ENCODE peak calls at places on chromosomes 5 and 9, in nine cellular contexts. Z is transverse colon, J is IMR-90, X is HCT116, U is spleen, I is breast epithelium, Q is suprapubic skin, N is sigmoid colon, K is stomach. G is an unnamed sample.

GRCh38 chr5:39623291-39623865 is 198.6 kb upstream of the DAB2 start:
- DNase-seq in N (no peak), X (no peak), J (no peak), Z (no peak), I (no peak), U (no peak), K (no peak), Q (no peak), G (no peak)

GRCh38 chr9:99143661-99144060 is 38.7 kb downstream of the TGFBR1 start:
- DNase-seq in Z (no peak), Q (no peak), J (no peak), U (no peak), I (no peak), K (no peak), N (no peak), X (no peak), G (no peak)

GRCh38 chr5:157217289-157218024 is 36.8 kb downstream of the ITK start:
- DNase-seq in X (no peak), I (no peak), Z (no peak), U (no peak), Q (no peak), K (no peak), J (no peak), N (no peak), G (no peak)

GRCh38 chr9:116156621-116157314 is 3.2 kb downstream of the PAPPA start:
- DNase-seq in N (peak), Q (peak), I (no peak), X (no peak), Z (peak), J (peak), U (no peak), K (peak), G (peak)

GRCh38 chr5:91272858-91273257 is 110.3 kb downstream of the ARRDC3 start:
- DNase-seq in Z (no peak), U (no peak), I (no peak), Q (no peak), J (peak), N (no peak), K (no peak), X (no peak), G (no peak)

GRCh38 chr5:35242695-35243258 is 12.5 kb upstream of the PRLR start:
- DNase-seq in Q (no peak), I (no peak), J (no peak), X (no peak), K (no peak), Z (peak), U (no peak), N (no peak), G (no peak)

GRCh38 chr5:142680605-142681259 is 5.2 kb downstream of the FGF1 start:
- DNase-seq in X (peak), Q (no peak), Z (peak), U (no peak), I (peak), N (no peak), J (peak), K (peak), G (no peak)

GRCh38 chr5:141573489-141574121 is 45.2 kb downstream of the DIAPH1 start:
- DNase-seq in K (no peak), I (no peak), X (no peak), Z (no peak), J (no peak), Q (no peak), U (no peak), N (no peak), G (no peak)

GRCh38 chr5:132267931-132268501 is 10.5 kb downstream of the PDLIM4 start:
- DNase-seq in K (no peak), I (peak), J (no peak), Q (no peak), X (no peak), N (peak), Z (no peak), U (peak), G (no peak)

GRCh38 chr9:114417511-114417910 is 29.7 kb upstream of the AKNA start:
- DNase-seq in X (no peak), I (no peak), K (no peak), Z (no peak), N (no peak), J (peak), U (no peak), Q (no peak), G (no peak)

GRCh38 chr5:135645336-135645735 is 66.5 kb upstream of the CXCL14 start:
- DNase-seq in I (no peak), Z (no peak), N (no peak), X (no peak), J (no peak), U (no peak), Q (peak), K (no peak), G (no peak)

GRCh38 chr9:15390200-15390599 is 32.5 kb upstream of the SNAPC3 start:
- DNase-seq in U (no peak), Q (no peak), K (no peak), J (no peak), X (no peak), Z (no peak), I (no peak), N (no peak), G (no peak)

GRCh38 chr9:137547687-137548543 is 2.3 kb downstream of the PNPLA7 start:
- DNase-seq in Z (no peak), Q (no peak), X (no peak), I (peak), K (peak), U (no peak), J (no peak), N (no peak), G (no peak)

GRCh38 chr5:59831341-59831989 is 62.1 kb downstream of the PDE4D start:
- DNase-seq in Q (no peak), U (no peak), N (no peak), X (no peak), Z (no peak), K (no peak), J (peak), I (no peak), G (no peak)

GRCh38 chr5:38208782-38209378 is 49.5 kb upstream of the EGFLAM start:
- DNase-seq in Q (no peak), Z (no peak), I (no peak), J (peak), X (peak), K (no peak), N (no peak), U (no peak), G (no peak)

DNA sequence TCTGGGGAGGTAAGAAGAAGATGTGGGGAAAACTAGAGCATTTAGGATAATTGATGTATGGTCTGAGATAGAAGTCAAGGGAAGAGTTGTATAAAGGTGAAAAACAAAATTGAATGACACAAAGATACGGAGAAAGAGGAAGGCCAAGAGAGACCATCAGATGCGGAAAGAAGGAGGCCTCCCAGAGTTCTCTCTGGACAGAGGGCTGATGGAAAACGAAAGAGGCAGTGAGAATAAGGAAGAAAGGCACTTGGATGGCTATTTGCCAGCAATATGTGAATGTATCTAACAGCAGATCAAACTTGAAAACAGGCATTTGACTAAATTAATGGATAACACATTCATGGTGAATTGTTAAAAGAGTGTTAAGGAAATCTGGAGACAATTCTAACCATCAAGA is 2.4 kb upstream of the DOCK8 start:
- DNase-seq in J (no peak), Z (no peak), X (no peak), U (no peak), I (no peak), N (no peak), K (no peak), Q (no peak), G (no peak)
- H3K4me3 ChIP-seq in J (no peak), Z (no peak), X (no peak), U (no peak), I (no peak), N (no peak), K (no peak), Q (no peak), G (no peak)

DNA sequence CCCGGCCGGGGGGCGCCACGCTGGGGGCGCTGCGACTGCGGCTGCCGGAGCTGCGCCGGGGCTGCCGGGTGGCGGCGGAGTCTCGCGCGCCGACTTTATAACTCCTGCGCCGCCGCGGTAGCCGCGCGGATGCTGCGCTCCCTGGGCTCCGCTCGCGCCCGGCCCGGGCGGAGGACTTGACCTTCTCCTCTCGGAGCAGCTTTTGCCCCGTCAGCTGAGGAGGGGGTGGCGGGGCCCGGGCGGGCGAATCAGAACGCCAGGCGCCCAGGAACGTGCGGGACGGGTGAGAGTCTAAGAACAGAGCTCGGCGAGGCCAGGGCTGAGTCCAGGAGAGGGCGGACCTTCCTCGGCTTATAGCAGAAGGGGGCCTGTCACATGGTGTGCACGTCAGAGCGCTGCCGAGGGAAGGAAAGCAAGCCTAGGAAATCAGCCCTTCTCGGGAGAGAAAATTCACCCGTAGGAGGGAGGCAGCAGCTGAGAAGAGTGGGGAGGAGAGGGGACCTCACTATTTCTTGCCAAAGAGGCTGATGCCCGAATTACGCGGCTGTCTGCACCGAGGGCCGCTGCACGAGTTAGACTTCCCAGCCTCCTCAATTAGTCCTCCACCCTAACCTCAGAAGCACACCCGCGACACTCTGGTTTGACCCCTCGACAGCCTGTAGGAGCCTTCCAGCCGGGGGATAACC is at the start of gene FOXD1:
- DNase-seq in I (no peak), X (peak), J (peak), K (peak), U (peak), Q (peak), Z (peak), N (peak), G (peak)
- TF ChIP-seq POLR2A in I (no peak), X (peak), J (peak), K (no peak), U (no peak), Q (no peak), Z (no peak), N (no peak), G (no peak)

GRCh38 chr9:128887914-128888350 is 6.0 kb downstream of the LRRC8A start:
- DNase-seq in I (peak), J (no peak), K (no peak), X (no peak), N (no peak), Q (peak), Z (no peak), U (no peak), G (no peak)
- H3K4me3 ChIP-seq in I (no peak), J (no peak), K (no peak), X (no peak), N (no peak), Q (no peak), Z (no peak), U (no peak), G (no peak)

GRCh38 chr5:113035096-113035495 is 58.5 kb downstream of the DCP2 start:
- DNase-seq in J (no peak), N (no peak), Q (no peak), I (no peak), Z (no peak), X (no peak), K (no peak), U (no peak), G (no peak)
- TF ChIP-seq POLR2A in J (no peak), N (no peak), Q (no peak), I (no peak), Z (no peak), X (no peak), K (no peak), U (no peak), G (no peak)

GRCh38 chr9:124003636-124004349 is 7.8 kb upstream of the LHX2 start:
- DNase-seq in X (no peak), Q (no peak), J (no peak), K (no peak), I (no peak), U (no peak), N (no peak), Z (no peak), G (no peak)

GRCh38 chr9:124005372-124005771 is 6.2 kb upstream of the LHX2 start:
- DNase-seq in J (no peak), N (no peak), Q (peak), U (no peak), Z (no peak), K (no peak), X (no peak), I (no peak), G (no peak)

GRCh38 chr9:124007157-124007460 is 4.5 kb upstream of the LHX2 start:
- DNase-seq in X (no peak), K (no peak), U (no peak), N (no peak), I (no peak), J (no peak), Q (no peak), Z (no peak), G (no peak)

GRCh38 chr9:124006448-124007156 is 5.0 kb upstream of the LHX2 start:
- DNase-seq in J (no peak), K (no peak), U (no peak), Q (peak), I (no peak), X (no peak), N (no peak), Z (no peak), G (no peak)

DNA sequence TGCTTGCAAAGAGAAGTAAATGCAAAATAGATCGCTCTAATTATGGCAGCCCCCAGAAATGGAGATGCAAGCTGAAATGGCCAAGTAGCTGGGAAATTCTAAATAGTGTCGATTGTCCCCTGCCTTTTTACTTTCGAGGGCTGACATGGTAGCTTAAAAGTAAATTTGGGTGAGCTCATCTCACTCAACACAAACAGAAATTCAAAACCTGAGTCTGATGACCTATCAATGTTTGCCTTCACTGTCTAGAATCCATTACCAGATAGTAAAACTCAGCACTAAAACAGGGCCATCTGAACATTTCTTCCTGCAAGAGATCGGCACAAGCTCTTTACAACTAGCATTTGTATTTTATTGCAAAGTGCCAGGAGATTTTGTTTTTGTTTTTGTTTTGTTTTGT is 7.0 kb upstream of the LHX2 start:
- DNase-seq in N (no peak), K (no peak), X (no peak), I (no peak), Z (no peak), U (no peak), Q (no peak), J (no peak), G (no peak)
- H3K4me3 ChIP-seq in N (no peak), K (no peak), X (no peak), I (no peak), Z (no peak), U (no peak), Q (no peak), J (no peak), G (no peak)

G was measured in heart left ventricle.